ENCODE peak calls at places on chromosomes 5 and 9, in five cellular contexts. A, P, Y, O and K are unnamed samples.

GRCh38 chr5:134503937-134504437 is 21.5 kb upstream of the JADE2 start:
- DNase-seq in Y (no peak), A (peak; percentile 85), P (no peak), O (peak; percentile 65), K (no peak)

GRCh38 chr5:97049175-97049574 is 93.2 kb downstream of the LIX1 start:
- DNase-seq in Y (no peak), A (no peak), O (no peak), P (no peak), K (no peak)

GRCh38 chr9:33044677-33045282 is 19.7 kb downstream of the DNAJA1 start:
- DNase-seq in A (peak; percentile 33), O (peak; percentile 3), Y (no peak), P (no peak), K (no peak)

GRCh38 chr5:170235881-170236864 is 3.4 kb downstream of the C5orf58 start:
- DNase-seq in Y (no peak), A (no peak), P (no peak), O (no peak), K (no peak)

GRCh38 chr5:113255579-113256210 is 179.1 kb downstream of the TSSK1B start:
- DNase-seq in O (peak; percentile 6), P (no peak), A (no peak), Y (no peak), K (no peak)

GRCh38 chr5:180787025-180787424 is 15.6 kb downstream of the MGAT1 start:
- DNase-seq in Y (no peak), A (peak; percentile 22), P (no peak), O (peak; percentile 35), K (no peak)

GRCh38 chr5:66477591-66477990 is 118.6 kb upstream of the MAST4 start:
- DNase-seq in O (no peak), A (no peak), P (peak; percentile 23), Y (no peak), K (no peak)

GRCh38 chr5:167684251-167684650 is 607.2 kb upstream of the WWC1 start:
- DNase-seq in Y (no peak), P (no peak), O (no peak), A (peak; percentile 37), K (no peak)

GRCh38 chr9:2414465-2414864 is 207.1 kb upstream of the VLDLR start:
- DNase-seq in Y (no peak), A (no peak), O (no peak), P (no peak), K (no peak)

GRCh38 chr9:87515086-87515485 is 17.4 kb downstream of the DAPK1 start:
- DNase-seq in A (peak; percentile 43), P (no peak), Y (no peak), O (no peak), K (no peak)

GRCh38 chr5:90015584-90016018 is 394.0 kb downstream of the CETN3 start:
- DNase-seq in P (no peak), A (peak; percentile 25), O (no peak), Y (no peak), K (peak; percentile 70)

GRCh38 chr9:133339641-133340040 is 3.7 kb upstream of the SURF6 start:
- DNase-seq in O (no peak), Y (no peak), A (no peak), P (no peak), K (no peak)

GRCh38 chr9:4341554-4341953 is 41.7 kb upstream of the GLIS3 start:
- DNase-seq in A (no peak), O (no peak), P (no peak), Y (no peak), K (no peak)

GRCh38 chr5:120765189-120765588 is 301.1 kb downstream of the PRR16 start:
- DNase-seq in Y (no peak), P (no peak), O (peak; percentile 70), A (peak; percentile 90), K (no peak)

GRCh38 chr5:171484460-171484899 is 65.0 kb downstream of the FGF18 start:
- DNase-seq in Y (no peak), O (peak; percentile 18), A (peak; percentile 36), P (no peak), K (no peak)

GRCh38 chr5:140575309-140575708 is 10.7 kb downstream of the SLC35A4 start:
- DNase-seq in O (peak; percentile 56), P (peak; percentile 52), Y (no peak), A (peak; percentile 70), K (no peak)

GRCh38 chr5:71778678-71779276 is 59.7 kb downstream of the CARTPT start:
- DNase-seq in Y (no peak), A (peak; percentile 38), P (no peak), O (peak; percentile 25), K (no peak)

GRCh38 chr5:141800629-141801028 is 77.6 kb downstream of the PCDH1 start:
- DNase-seq in A (peak; percentile 24), Y (no peak), P (no peak), O (peak; percentile 15), K (no peak)

GRCh38 chr5:172506921-172507320 is 52.6 kb upstream of the SH3PXD2B start:
- DNase-seq in O (no peak), P (no peak), A (no peak), Y (no peak), K (no peak)

GRCh38 chr9:93896496-93897033 is 58.6 kb downstream of the BARX1 start:
- DNase-seq in O (no peak), P (no peak), Y (no peak), A (no peak), K (no peak)

GRCh38 chr5:136006767-136007251 is 22.0 kb upstream of the TGFBI start:
- DNase-seq in Y (no peak), A (peak; percentile 99), P (no peak), O (peak; percentile 94), K (no peak)

GRCh38 chr5:73828465-73828864 is 202.5 kb downstream of the ARHGEF28 start:
- DNase-seq in O (no peak), P (no peak), Y (no peak), A (no peak), K (no peak)

GRCh38 chr5:61332891-61333350 is 863 bp downstream of the ZSWIM6 start:
- DNase-seq in O (peak; percentile 69), P (no peak), Y (no peak), A (peak; percentile 65), K (no peak)

DNA sequence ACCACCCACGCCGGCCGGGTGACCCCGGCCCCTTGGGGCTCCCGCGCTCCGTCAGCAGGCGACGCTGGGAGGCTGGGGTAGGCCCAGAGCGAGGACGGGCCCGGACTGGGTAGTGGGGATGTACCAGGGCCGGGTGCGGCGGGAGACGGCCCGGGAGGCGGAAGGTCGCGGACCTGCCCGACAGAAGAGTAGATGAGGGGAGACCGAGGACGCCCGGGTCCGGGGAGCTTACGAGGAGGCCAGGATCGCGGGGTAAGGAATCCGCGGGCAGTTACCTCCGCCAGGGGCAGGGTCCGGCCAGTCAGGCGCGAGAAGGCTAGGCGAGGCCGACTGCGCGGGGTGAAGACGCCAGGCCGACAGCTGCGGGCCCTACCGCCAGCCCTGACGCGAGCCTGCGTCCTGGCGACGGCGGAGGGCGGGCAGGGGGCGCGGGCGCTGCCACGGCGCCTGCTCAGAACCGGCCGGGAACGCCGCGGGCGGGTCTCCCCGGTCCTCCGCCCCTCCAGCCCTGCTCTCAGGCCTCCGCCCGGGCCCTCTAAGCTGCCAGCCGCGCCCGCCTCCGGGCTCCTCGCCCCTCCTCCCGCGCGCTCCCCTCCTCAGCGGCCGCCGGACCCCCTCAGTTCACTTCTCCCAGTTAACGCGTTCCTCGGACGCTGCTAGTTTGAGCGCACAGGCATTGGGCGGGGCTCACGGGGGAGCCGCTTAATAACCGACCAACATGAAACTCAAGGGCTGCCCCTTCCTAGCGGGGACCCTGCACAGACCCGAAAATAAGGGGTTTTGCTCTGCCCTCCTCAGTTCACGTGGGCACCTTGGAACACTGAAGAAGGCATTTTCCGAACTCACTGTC is at the start of gene CPLANE1:
- DNase-seq in P (peak; percentile 86), Y (peak; percentile 29), A (peak; percentile 67), O (peak; percentile 80), K (no peak)
- TF ChIP-seq CTCF in P (peak; percentile 36), Y (no peak), A (no peak), O (peak; percentile 5), K (no peak)

GRCh38 chr5:43036856-43037711 is 3.0 kb downstream of the ANXA2R start:
- DNase-seq in O (no peak), A (no peak), P (no peak), Y (no peak), K (no peak)
- H3K4me3 ChIP-seq in O (peak overlapping the region; percentile 54), A (no peak overlapping the region), P (no peak overlapping the region), Y (peak overlapping the region; percentile 65), K (no peak overlapping the region)

DNA sequence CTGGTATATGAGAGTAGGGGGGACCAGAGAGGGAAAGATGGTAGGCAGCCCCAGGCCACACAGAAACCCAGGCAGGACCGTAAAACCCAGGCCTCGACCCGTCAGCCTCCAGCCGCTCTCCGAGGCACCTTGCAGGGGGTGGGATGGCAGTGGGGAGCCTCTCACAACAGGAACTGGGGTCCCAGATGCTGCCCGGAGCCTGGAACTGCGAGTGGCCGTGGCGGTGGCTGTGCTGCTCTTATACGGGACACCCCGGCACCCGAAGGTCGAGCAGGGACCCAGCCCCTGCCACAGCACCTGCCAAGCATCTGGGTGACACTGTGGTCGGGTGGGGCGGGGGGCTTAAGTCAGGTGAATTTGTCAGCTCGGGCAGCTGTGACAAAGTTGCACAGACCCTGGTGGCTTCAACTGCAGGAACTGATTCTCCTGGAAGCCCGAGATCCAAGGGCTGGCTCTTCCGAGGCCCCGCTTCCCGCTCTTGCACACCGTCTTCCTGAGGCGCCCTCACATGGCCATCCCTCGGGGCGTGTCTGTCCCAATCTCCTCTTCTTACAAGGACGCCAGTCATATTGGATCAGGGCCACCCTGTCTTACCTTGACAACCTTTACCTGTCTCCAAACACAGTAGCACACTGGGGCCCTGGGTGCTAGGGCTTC is 47.6 kb upstream of the EGFL7 start:
- DNase-seq in Y (no peak), A (no peak), O (no peak), P (peak; percentile 38), K (no peak)
- TF ChIP-seq CTCF in Y (no peak), A (no peak), O (no peak), P (peak; percentile 43), K (no peak)

DNA sequence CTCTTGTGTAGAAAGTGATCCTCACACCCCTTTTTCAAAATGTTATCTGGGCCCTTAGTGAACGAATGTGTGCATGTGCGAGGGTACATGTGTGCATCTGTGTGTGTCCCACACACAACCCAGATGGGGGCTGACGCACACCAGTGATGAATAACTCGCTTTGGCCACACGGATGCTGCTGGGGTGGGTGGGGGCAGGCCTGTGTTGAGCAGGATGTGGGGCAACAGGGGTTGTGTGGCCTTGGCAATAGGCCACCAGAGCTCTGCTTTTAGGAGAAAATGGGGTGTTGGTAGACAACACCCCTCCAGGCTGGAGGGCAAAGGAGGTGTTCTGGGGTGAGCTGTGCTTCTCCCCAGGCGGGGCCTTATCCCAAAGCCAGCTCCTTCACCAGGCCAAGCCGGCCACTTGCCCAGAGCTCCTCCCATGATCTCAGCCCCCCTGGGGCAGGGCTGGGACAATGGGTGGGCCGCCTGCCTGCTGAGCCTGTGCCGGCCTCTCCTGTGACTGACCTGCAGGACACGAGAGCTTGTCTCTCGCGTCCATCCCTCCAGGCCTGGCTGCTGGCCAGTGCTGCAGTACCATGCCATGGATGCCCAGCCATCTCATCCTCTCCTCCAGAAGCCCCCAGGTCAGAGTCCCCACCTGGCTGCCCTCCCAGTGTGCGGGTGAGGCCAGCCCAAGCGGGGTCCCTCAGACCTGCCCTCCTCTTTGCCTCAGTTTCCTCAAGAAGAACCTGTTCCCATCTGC is 1.7 kb downstream of the DBN1 start:
- DNase-seq in A (peak; percentile 94), P (peak; percentile 77), O (peak; percentile 74), Y (no peak), K (no peak)
- H3K4me3 ChIP-seq in A (peak overlapping the region; percentile 75), P (peak overlapping the region; percentile 67), O (peak overlapping the region; percentile 88), Y (peak overlapping the region; percentile 92), K (no peak overlapping the region)

DNA sequence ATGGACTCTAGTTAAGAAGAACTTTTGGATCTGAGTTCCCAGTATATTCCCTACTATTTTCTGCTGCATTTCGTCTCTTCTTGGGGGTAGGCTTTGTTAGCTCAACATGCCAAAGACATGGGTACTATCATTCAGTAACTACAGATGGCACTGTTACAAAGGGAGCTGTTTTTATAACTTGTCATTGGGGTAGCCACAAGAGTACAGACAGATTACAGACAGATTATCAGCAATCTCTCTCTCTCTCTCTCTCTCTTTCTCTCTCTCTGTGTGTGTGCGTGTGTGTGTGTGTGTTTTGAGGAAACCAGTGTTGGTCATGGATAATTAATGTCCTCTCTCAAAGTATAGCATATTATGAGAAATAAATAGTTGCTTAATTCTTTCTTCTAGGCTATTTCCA is 116.1 kb downstream of the WDR70 start:
- DNase-seq in A (peak; percentile 55), O (peak; percentile 65), P (no peak), Y (no peak), K (no peak)
- TF ChIP-seq CTCF in A (peak; percentile 33), O (peak; percentile 43), P (no peak), Y (peak; percentile 10), K (no peak)